ENCODE peak calls at places on chromosomes 5 and 9, in four cellular contexts. Z, L, X and H are unnamed samples.

GRCh38 chr5:36599986-36600779 is 6.2 kb upstream of the SLC1A3 start:
- DNase-seq in L (no peak), X (no peak), Z (no peak), H (no peak)

GRCh38 chr5:10522224-10522611 is 41.7 kb upstream of the ANKRD33B start:
- DNase-seq in X (no peak), L (no peak), Z (no peak), H (no peak)

GRCh38 chr9:114033397-114034103 is 44.5 kb downstream of the AMBP start:
- DNase-seq in X (no peak), Z (peak; percentile 32), L (no peak), H (peak; percentile 11)

GRCh38 chr5:29175774-29176173 is 2017.7 kb upstream of the CDH6 start:
- DNase-seq in X (no peak), L (no peak), Z (no peak), H (no peak)

GRCh38 chr5:31664566-31664965 is 25.6 kb downstream of the PDZD2 start:
- DNase-seq in X (no peak), Z (no peak), L (peak; percentile 27), H (peak; percentile 58)

GRCh38 chr5:66891184-66891925 is 295.2 kb downstream of the MAST4 start:
- DNase-seq in Z (no peak), X (no peak), L (no peak), H (no peak)

GRCh38 chr5:65086234-65086886 is 317.6 kb downstream of the CWC27 start:
- DNase-seq in Z (no peak), L (no peak), X (no peak), H (no peak)

GRCh38 chr5:52906845-52907244 is 82.3 kb upstream of the ITGA2 start:
- DNase-seq in Z (no peak), X (no peak), L (no peak), H (no peak)

GRCh38 chr5:151584057-151584937 is 6.8 kb downstream of the FAT2 start:
- DNase-seq in Z (no peak), L (no peak), X (no peak), H (no peak)